ENCODE peak calls at places on chromosomes 11 and 22, in eight cellular contexts. W, V, Z, A, X, U, Y and O are unnamed samples.

GRCh38 chr11:88284306-88285057 is 53.1 kb downstream of the CTSC start:
- DNase-seq in W (no peak), V (no peak), Z (no peak), A (no peak), X (no peak), U (no peak), Y (no peak), O (no peak)

GRCh38 chr11:111561801-111562325 is 21.3 kb downstream of the LAYN start:
- DNase-seq in W (peak; percentile 76), V (no peak), Z (no peak), A (no peak), X (peak; percentile 38), U (no peak), Y (no peak), O (no peak)

GRCh38 chr11:66934971-66935779 is 23.0 kb downstream of the PC start:
- DNase-seq in W (no peak), V (no peak), Z (no peak), A (no peak), X (no peak), U (no peak), Y (no peak), O (no peak)

GRCh38 chr11:75468534-75469340 is 35.7 kb upstream of the KLHL35 start:
- DNase-seq in W (no peak), V (no peak), Z (peak; percentile 87), A (no peak), X (no peak), U (peak; percentile 80), Y (peak; percentile 62), O (peak; percentile 80)

GRCh38 chr11:2400069-2400760 is at the start of gene TSSC4:
- DNase-seq in W (peak; percentile 100), V (peak; percentile 99), Z (peak; percentile 100), A (peak; percentile 100), X (peak; percentile 100), U (peak; percentile 100), Y (peak; percentile 100), O (peak; percentile 100)

GRCh38 chr11:92986585-92986984 is 17.1 kb downstream of the MTNR1B start:
- DNase-seq in W (no peak), V (no peak), Z (no peak), A (no peak), X (no peak), U (no peak), Y (no peak), O (no peak)

GRCh38 chr11:2413735-2414579 is 13.4 kb downstream of the TSSC4 start:
- DNase-seq in W (no peak), V (no peak), Z (no peak), A (no peak), X (no peak), U (no peak), Y (no peak), O (no peak)

GRCh38 chr22:35148381-35148780 is 82.4 kb downstream of the ISX start:
- DNase-seq in W (no peak), V (no peak), Z (no peak), A (peak; percentile 17), X (no peak), U (no peak), Y (no peak), O (no peak)

GRCh38 chr11:73308963-73309960 is 1.2 kb downstream of the ARHGEF17 start:
- DNase-seq in W (peak; percentile 95), V (no peak), Z (peak; percentile 98), A (peak; percentile 96), X (peak; percentile 84), U (peak; percentile 96), Y (peak; percentile 96), O (peak; percentile 91)

GRCh38 chr22:30763815-30764686 is 69.4 kb downstream of the OSBP2 start:
- DNase-seq in W (peak; percentile 83), V (peak; percentile 46), Z (no peak), A (no peak), X (peak; percentile 72), U (no peak), Y (no peak), O (no peak)

GRCh38 chr11:71188886-71189767 is 63.2 kb downstream of the SHANK2 start:
- DNase-seq in W (no peak), V (no peak), Z (peak; percentile 40), A (peak; percentile 48), X (no peak), U (no peak), Y (peak; percentile 16), O (no peak)

GRCh38 chr11:66264893-66265292 is 3.5 kb upstream of the RAB1B start:
- DNase-seq in W (no peak), V (peak; percentile 54), Z (no peak), A (no peak), X (no peak), U (no peak), Y (no peak), O (peak; percentile 80)

GRCh38 chr22:44532466-44533025 is 34.5 kb upstream of the RTL6 start:
- DNase-seq in W (no peak), V (no peak), Z (no peak), A (no peak), X (no peak), U (no peak), Y (no peak), O (no peak)

GRCh38 chr22:36928826-36929535 is 15.6 kb downstream of the CSF2RB start:
- DNase-seq in W (no peak), V (no peak), Z (peak; percentile 47), A (no peak), X (no peak), U (no peak), Y (no peak), O (no peak)

GRCh38 chr11:85575388-85575787 is 51.8 kb downstream of the DLG2 start:
- DNase-seq in W (no peak), V (no peak), Z (no peak), A (no peak), X (peak; percentile 28), U (no peak), Y (no peak), O (no peak)

GRCh38 chr11:8138526-8138925 is 30.3 kb downstream of the RIC3 start:
- DNase-seq in W (peak; percentile 89), V (no peak), Z (no peak), A (no peak), X (no peak), U (no peak), Y (no peak), O (no peak)

GRCh38 chr11:61978703-61979661 is 11.5 kb upstream of the FTH1 start:
- DNase-seq in W (no peak), V (no peak), Z (no peak), A (peak; percentile 65), X (no peak), U (no peak), Y (peak; percentile 49), O (peak; percentile 72)

GRCh38 chr11:17300372-17300771 is 23.8 kb downstream of the NUCB2 start:
- DNase-seq in W (peak; percentile 73), V (no peak), Z (no peak), A (no peak), X (no peak), U (no peak), Y (no peak), O (no peak)

GRCh38 chr11:120554771-120555432 is 43.4 kb downstream of the GRIK4 start:
- DNase-seq in W (no peak), V (no peak), Z (no peak), A (no peak), X (no peak), U (no peak), Y (no peak), O (peak; percentile 58)

GRCh38 chr11:11584446-11584810 is 37.4 kb downstream of the GALNT18 start:
- DNase-seq in W (peak; percentile 97), V (no peak), Z (no peak), A (no peak), X (no peak), U (no peak), Y (no peak), O (no peak)

GRCh38 chr22:19331474-19331873 is 40.0 kb upstream of the CLTCL1 start:
- DNase-seq in W (no peak), V (no peak), Z (no peak), A (no peak), X (no peak), U (no peak), Y (no peak), O (no peak)

GRCh38 chr22:19331975-19332374 is 40.5 kb upstream of the CLTCL1 start:
- DNase-seq in W (no peak), V (no peak), Z (no peak), A (no peak), X (no peak), U (no peak), Y (no peak), O (no peak)

GRCh38 chr22:19336133-19337075 is 44.9 kb upstream of the CLTCL1 start:
- DNase-seq in W (no peak), V (no peak), Z (no peak), A (no peak), X (no peak), U (no peak), Y (no peak), O (no peak)

GRCh38 chr22:19329454-19329853 is 37.9 kb upstream of the CLTCL1 start:
- DNase-seq in W (no peak), V (no peak), Z (no peak), A (no peak), X (no peak), U (no peak), Y (no peak), O (no peak)

GRCh38 chr22:19330865-19331418 is 39.4 kb upstream of the CLTCL1 start:
- DNase-seq in W (no peak), V (no peak), Z (no peak), A (no peak), X (no peak), U (no peak), Y (no peak), O (no peak)
- H3K36me3 ChIP-seq in W (peaks cover 21% of the 10 kb centered on the region), V (peaks cover 39% of the 10 kb centered on the region), Z (peaks cover 6% of the 10 kb centered on the region), A (peaks cover 47% of the 10 kb centered on the region), X (peaks cover 36% of the 10 kb centered on the region), U (peaks cover 25% of the 10 kb centered on the region), Y (peaks cover 22% of the 10 kb centered on the region), O (peaks cover 67% of the 10 kb centered on the region)

DNA sequence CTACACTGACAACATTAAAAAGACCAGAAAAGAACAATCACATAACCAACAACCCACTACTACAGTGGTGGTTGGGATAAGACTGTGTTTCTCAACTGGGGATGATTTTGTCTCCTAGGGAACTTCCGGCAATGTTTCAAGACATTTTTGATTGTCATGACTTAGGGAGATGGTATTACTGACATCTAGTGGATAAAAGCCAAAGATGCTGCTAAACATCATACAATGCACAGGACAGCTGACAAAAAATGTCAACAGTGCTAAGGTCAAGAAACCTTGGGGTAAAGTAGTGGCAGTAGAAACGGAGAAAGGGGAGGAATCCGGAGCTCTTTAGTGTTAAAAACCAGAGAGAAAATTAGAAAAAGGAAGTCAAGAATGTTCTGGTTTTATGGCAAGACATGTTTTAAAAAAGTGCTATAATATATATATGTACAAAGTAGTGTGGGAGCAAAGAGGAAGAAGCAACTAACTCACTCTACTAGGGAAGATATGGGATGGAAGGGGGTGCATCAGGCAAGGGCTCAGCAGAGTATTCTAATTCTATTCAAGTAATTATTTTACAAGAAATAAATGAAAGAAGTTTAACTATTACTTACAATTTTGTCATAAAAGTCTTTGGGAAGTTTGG is 37.2 kb downstream of the CKAP5 start:
- DNase-seq in W (peak; percentile 40), V (no peak), Z (no peak), A (no peak), X (no peak), U (no peak), Y (no peak), O (no peak)
- H3K36me3 ChIP-seq in W (peaks cover 43% of the 10 kb centered on the region), V (peaks cover 13% of the 10 kb centered on the region), Z (peaks cover 22% of the 10 kb centered on the region), A (peaks cover 59% of the 10 kb centered on the region), X (peaks cover 87% of the 10 kb centered on the region), U (peaks cover 23% of the 10 kb centered on the region), Y (no peaks in the 10 kb centered on the region), O (peaks cover 36% of the 10 kb centered on the region)

GRCh38 chr11:119012629-119013170 is 5.4 kb downstream of the RPS25 start:
- DNase-seq in W (no peak), V (no peak), Z (no peak), A (no peak), X (no peak), U (no peak), Y (no peak), O (no peak)
- H3K36me3 ChIP-seq in W (peaks cover 28% of the 10 kb centered on the region), V (peaks cover 53% of the 10 kb centered on the region), Z (peaks cover 33% of the 10 kb centered on the region), A (peaks cover 92% of the 10 kb centered on the region), X (peaks cover 89% of the 10 kb centered on the region), U (peaks cover 27% of the 10 kb centered on the region), Y (peaks cover 1% of the 10 kb centered on the region), O (peaks cover 93% of the 10 kb centered on the region)

GRCh38 chr11:108233277-108233945 is 10.5 kb downstream of the ATM start:
- DNase-seq in W (no peak), V (no peak), Z (no peak), A (no peak), X (no peak), U (no peak), Y (no peak), O (no peak)
- H3K36me3 ChIP-seq in W (peaks cover 18% of the 10 kb centered on the region), V (peaks cover 37% of the 10 kb centered on the region), Z (peaks cover 10% of the 10 kb centered on the region), A (peaks cover 70% of the 10 kb centered on the region), X (peaks cover 58% of the 10 kb centered on the region), U (peaks cover 8% of the 10 kb centered on the region), Y (peaks cover 4% of the 10 kb centered on the region), O (peaks cover 44% of the 10 kb centered on the region)